ENCODE peak calls at places on chromosome 5, in four cellular contexts. X is SK-N-SH, F is H1, T is K562. E is an unnamed sample.

GRCh38 chr5:42993516-42994284 is 46.4 kb downstream of the ANXA2R start:
- DNase-seq in X (no peak), T (no peak), F (no peak), E (no peak)

GRCh38 chr5:40446910-40447309 is 232.8 kb upstream of the PTGER4 start:
- DNase-seq in X (no peak), F (no peak), T (no peak), E (no peak)

GRCh38 chr5:37786855-37787254 is 53.0 kb downstream of the GDNF start:
- DNase-seq in F (no peak), X (no peak), T (no peak), E (no peak)

GRCh38 chr5:68264024-68264956 is 48.7 kb downstream of the PIK3R1 start:
- DNase-seq in T (no peak), F (no peak), X (no peak), E (no peak)

GRCh38 chr5:134086943-134087305 is 27.6 kb upstream of the TCF7 start:
- DNase-seq in F (no peak), X (no peak), T (no peak), E (no peak)

GRCh38 chr5:179308563-179309382 is 36.5 kb downstream of the ADAMTS2 start:
- DNase-seq in X (no peak), T (no peak), F (no peak), E (no peak)

GRCh38 chr5:74622122-74622521 is 18.4 kb downstream of the ENC1 start:
- DNase-seq in X (no peak), T (no peak), F (no peak), E (no peak)

GRCh38 chr5:140042551-140043507 is at the start of gene NRG2:
- DNase-seq in T (peak), X (peak), F (peak), E (peak)

GRCh38 chr5:87412417-87413115 is at the start of gene CCNH:
- DNase-seq in X (peak), F (peak), T (peak), E (peak)

GRCh38 chr5:39249560-39250274 is 30.4 kb upstream of the FYB1 start:
- DNase-seq in T (no peak), F (no peak), X (no peak), E (no peak)

GRCh38 chr5:131259326-131259725 is 4.5 kb upstream of the CDC42SE2 start:
- DNase-seq in T (no peak), X (no peak), F (no peak), E (no peak)

GRCh38 chr5:37437716-37438115 is 58.6 kb downstream of the WDR70 start:
- DNase-seq in F (no peak), X (no peak), T (no peak), E (no peak)

GRCh38 chr5:173730610-173731302 is 114.3 kb upstream of the BOD1 start:
- DNase-seq in X (no peak), T (no peak), F (no peak), E (no peak)

GRCh38 chr5:167720676-167721260 is 570.7 kb upstream of the WWC1 start:
- DNase-seq in X (no peak), F (no peak), T (no peak), E (no peak)

GRCh38 chr5:122942164-122942914 is 94.2 kb downstream of the PPIC start:
- DNase-seq in T (peak), X (no peak), F (no peak), E (no peak)

GRCh38 chr5:180636403-180637075 is 12.9 kb downstream of the FLT4 start:
- DNase-seq in T (no peak), F (no peak), X (no peak), E (peak)

DNA sequence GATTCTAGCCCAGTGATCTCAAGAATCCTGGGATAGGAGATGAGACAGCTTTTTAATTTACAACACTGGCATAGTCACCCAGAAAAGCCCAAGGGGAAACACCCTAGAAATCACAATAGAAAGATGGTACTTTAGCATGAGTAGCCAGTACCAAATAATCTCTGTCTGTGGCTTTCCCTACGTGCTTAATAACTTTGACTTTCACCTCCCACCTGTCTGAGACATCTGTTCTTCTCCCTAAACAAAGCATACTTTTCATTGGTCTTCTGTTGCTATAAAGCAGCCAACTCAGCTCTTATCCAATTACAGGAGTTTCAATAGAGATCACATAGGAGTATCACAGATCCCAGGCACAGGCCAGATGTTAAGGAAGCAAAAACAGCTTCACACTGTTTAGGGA is 10.4 kb downstream of the MARCHF3 start:
- DNase-seq in X (no peak), F (no peak), T (no peak), E (no peak)
- TF ChIP-seq TEAD4 in X (no peak), F (no peak), T (no peak), E (no peak)

DNA sequence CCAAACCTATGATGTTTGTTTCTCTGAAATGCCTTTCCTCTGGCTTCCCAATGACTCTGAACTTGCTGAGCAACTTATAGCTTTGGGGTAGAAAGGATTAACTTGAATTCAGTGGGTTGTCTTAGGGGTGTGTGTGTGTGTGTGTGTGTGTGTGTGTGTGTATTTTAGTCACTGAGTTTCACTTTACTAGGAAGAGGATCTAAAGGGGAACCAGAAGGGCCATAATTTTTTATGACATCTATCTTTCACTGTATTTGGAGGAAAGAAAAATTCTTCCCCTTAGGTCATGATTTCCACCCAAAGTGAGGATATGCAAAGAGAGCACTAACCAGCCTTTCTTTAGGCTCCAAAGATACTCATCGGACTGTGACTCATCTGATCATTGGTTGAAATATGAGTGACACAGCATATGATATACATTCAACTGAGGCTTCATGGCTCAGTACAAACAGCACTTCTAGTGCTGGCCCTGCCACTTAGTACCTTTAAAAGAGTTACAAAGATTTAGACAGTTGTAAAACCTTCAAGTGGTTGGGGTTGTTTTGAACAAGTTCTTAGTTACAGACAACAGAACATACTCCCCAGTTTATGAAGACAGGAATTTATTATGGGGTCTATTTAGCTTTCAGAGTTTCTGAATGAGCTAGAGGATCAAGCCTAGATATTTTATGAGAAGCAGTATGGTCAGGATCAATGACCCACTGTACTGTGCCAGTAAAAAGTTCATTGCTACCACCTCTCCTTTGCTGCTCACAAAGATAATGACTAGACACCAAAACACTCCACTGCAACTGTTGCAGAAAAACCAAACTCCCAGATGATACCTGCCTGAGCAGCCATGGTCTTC is 75.1 kb upstream of the RASGRF2 start:
- DNase-seq in T (no peak), F (no peak), X (no peak), E (no peak)
- TF ChIP-seq USF2 in T (no peak), F (no peak), X (no peak), E (no peak)

DNA sequence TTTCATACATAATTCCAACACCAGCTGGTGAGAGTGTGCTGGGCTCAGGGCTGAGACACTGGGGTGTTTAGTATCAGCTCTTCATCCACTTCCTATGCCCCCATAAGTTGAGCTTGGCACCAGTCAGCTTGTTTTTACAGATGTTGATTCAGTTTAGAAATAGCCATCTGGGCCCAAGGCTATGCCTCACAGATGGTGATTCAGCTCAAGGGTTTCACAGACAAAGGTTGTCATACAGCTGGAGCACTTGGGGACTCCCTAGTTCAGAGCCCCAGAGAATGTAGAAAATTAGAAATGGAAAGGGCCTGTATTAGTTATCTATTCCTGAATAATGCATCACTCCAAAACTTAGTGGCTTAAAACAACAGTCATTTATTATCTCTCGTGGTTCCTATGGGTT is 10.3 kb upstream of the CRHBP start:
- DNase-seq in F (no peak), X (no peak), T (no peak), E (no peak)
- TF ChIP-seq TEAD4 in F (no peak), X (no peak), T (no peak), E (no peak)

DNA sequence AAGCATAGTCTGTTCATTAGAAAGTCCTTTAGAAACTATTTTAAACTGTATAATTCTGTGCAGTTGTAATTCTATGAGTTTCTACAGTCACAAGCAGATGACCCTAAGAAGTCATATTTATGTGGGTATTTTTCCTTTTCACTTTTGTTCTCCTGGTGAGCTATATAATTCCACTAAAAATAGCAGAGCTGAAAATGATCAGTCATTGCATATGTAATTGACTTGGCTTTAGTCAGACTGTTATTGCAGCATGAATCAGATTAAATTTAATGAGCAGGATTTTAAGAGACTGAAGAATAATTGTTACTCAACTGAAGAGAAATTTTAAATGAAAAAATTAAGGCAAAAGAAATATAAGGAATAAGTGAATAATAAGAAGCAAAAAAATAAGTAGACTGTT is 108.5 kb downstream of the MTREX start:
- DNase-seq in T (no peak), X (no peak), F (no peak), E (no peak)
- TF ChIP-seq USF2 in T (no peak), X (no peak), F (no peak), E (no peak)

GRCh38 chr5:6772886-6773285 is 59.7 kb downstream of the TENT4A start:
- DNase-seq in T (no peak), F (no peak), X (no peak), E (no peak)
- TF ChIP-seq TEAD4 in T (no peak), F (no peak), X (no peak), E (no peak)

GRCh38 chr5:171336486-171337206 is 27.6 kb downstream of the TLX3 start:
- DNase-seq in X (no peak), T (no peak), F (no peak), E (peak)
- TF ChIP-seq USF2 in X (no peak), T (no peak), F (no peak), E (no peak)

GRCh38 chr5:1110930-1111726 is 735 bp downstream of the SLC12A7 start:
- DNase-seq in X (peak), T (peak), F (no peak), E (no peak)
- TF ChIP-seq TEAD4 in X (no peak), T (no peak), F (no peak), E (no peak)

GRCh38 chr5:60178101-60178500 is 284.6 kb upstream of the PDE4D start:
- DNase-seq in X (no peak), T (no peak), F (no peak), E (no peak)

GRCh38 chr5:60173672-60174071 is 280.1 kb upstream of the PDE4D start:
- DNase-seq in X (no peak), T (no peak), F (no peak), E (no peak)

GRCh38 chr5:60177596-60177995 is 284.1 kb upstream of the PDE4D start:
- DNase-seq in F (no peak), X (no peak), T (no peak), E (no peak)
- TF ChIP-seq USF2 in F (no peak), X (no peak), T (no peak), E (no peak)

GRCh38 chr5:170173227-170173626 is 59.6 kb upstream of the C5orf58 start:
- DNase-seq in F (no peak), T (no peak), X (no peak), E (no peak)
- TF ChIP-seq TEAD4 in F (no peak), T (no peak), X (no peak), E (no peak)

E was measured in WTC11.